ENCODE peak calls at places on chromosomes 1 and 21, in five cellular contexts. K, B, T, I and S are unnamed samples.

GRCh38 chr21:37267269-37268185 is at the start of gene VPS26C:
- DNase-seq in I (peak; percentile 100), K (peak; percentile 96), T (peak; percentile 98), B (peak; percentile 99), S (peak; percentile 100)

GRCh38 chr21:37422382-37422781 is 55.8 kb downstream of the DYRK1A start:
- DNase-seq in K (no peak), T (no peak), I (no peak), B (no peak), S (no peak)

GRCh38 chr1:85496881-85497582 is 32.1 kb upstream of the DDAH1 start:
- DNase-seq in I (peak; percentile 33), B (no peak), T (no peak), K (no peak), S (no peak)

GRCh38 chr1:79594121-79594698 is 587.7 kb upstream of the ADGRL4 start:
- DNase-seq in T (no peak), K (no peak), B (no peak), I (no peak), S (no peak)

GRCh38 chr1:229759037-229759435 is 133.0 kb downstream of the URB2 start:
- DNase-seq in K (no peak), I (no peak), T (no peak), B (no peak), S (no peak)

GRCh38 chr1:233328661-233329498 is 1.4 kb downstream of the MAP3K21 start:
- DNase-seq in K (no peak), T (peak; percentile 36), B (no peak), I (no peak), S (peak; percentile 6)

GRCh38 chr1:66982561-66983285 is 57.9 kb downstream of the MIER1 start:
- DNase-seq in K (no peak), I (no peak), T (no peak), B (no peak), S (no peak)

GRCh38 chr21:15080504-15080903 is 15.7 kb upstream of the NRIP1 start:
- DNase-seq in I (no peak), B (no peak), K (no peak), T (no peak), S (no peak)

GRCh38 chr1:116290085-116290670 is 82.9 kb upstream of the ATP1A1 start:
- DNase-seq in B (no peak), K (no peak), T (no peak), I (no peak), S (no peak)

GRCh38 chr1:8745749-8746390 is 71.6 kb downstream of the RERE start:
- DNase-seq in K (no peak), T (no peak), I (no peak), B (no peak), S (no peak)

GRCh38 chr1:70714149-70714548 is 303.1 kb downstream of the CTH start:
- DNase-seq in T (no peak), B (no peak), K (no peak), I (no peak), S (no peak)
- H3K4me3 ChIP-seq in T (no peak overlapping the region), B (no peak overlapping the region), K (no peak overlapping the region), I (no peak overlapping the region), S (no peak overlapping the region)

GRCh38 chr1:92834617-92835016 is 2.8 kb downstream of the RPL5 start:
- DNase-seq in T (no peak), I (no peak), K (no peak), B (no peak), S (no peak)
- H3K4me3 ChIP-seq in T (peak overlapping the region; percentile 96), I (no peak overlapping the region), K (no peak overlapping the region), B (peak overlapping the region; percentile 97), S (peak overlapping the region; percentile 99)

DNA sequence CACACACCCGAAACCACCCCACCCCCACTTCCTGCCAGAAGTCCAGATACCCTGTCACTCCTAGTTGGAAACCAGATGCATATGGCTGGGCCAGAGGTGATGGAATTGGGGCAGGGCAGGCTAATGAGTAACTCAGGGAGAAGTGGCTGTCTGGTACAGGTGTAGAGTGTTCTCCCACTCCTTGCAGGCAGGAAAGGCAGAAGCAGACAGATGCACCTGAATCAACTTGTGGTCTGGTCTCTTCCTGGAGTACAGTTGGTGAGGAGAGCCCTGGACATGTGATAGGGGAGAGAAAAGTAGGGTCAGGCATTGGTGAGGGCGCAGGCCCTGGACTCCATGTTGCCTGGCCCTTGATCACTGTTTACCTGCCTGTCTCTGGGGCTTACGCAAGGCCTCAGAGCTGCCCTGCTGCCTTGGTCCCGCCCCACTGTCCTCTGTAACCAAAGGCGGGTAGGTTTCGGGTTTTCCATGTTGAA is 2.5 kb downstream of the CGN start:
- DNase-seq in I (no peak), B (no peak), T (no peak), K (no peak), S (no peak)
- H3K4me3 ChIP-seq in I (no peak overlapping the region), B (no peak overlapping the region), T (no peak overlapping the region), K (no peak overlapping the region), S (no peak overlapping the region)

GRCh38 chr1:26832249-26832960 is 5.9 kb downstream of the ZDHHC18 start:
- DNase-seq in B (no peak), K (no peak), T (no peak), I (no peak), S (no peak)
- H3K4me3 ChIP-seq in B (peak overlapping the region; percentile 46), K (no peak overlapping the region), T (no peak overlapping the region), I (no peak overlapping the region), S (no peak overlapping the region)

DNA sequence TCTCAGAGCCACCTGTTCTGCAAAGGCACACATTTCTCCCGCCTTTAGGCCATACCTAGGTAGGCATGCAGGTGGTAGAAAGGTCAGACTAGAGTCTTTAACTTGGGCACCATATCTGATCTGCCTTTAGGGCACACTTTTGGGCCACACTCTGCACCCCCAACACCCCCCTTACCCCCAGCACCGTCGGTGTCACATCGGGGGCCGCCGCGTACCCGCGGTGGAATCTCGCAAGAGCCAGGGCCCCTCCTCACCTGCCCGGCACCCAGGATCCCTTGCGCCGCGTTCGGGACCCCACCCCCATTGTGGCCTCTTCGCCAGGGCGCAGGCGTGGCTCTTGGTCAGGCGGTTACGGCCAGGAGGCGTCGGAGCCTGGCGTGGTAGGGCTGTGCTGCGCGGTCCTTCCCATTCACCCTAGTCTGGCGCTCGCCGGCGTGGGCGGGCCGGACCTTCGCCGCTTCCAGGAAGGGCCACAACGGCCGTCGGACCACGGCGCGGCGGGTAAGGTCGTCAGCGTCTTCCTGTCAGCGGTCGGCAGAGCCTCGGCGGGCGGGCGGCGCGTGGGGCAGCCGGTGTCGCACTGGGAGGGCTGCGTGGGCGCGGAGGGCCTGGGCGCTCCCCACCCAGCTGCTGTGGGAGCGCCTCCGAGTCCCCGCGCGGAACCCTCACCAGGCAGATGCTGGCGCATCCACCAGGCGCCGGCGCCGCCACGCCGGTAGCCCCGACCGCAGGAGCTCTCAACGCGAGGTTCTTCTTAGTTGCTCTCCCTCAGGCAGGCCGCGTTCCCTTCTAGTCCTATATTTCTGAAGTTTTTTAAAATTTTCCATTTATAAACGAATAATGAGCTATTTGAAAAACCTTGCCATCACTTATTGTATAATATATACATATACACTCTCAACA is at the start of gene DNAH14:
- DNase-seq in T (peak; percentile 89), K (no peak), I (peak; percentile 76), B (no peak), S (peak; percentile 77)
- H3K4me3 ChIP-seq in T (peak within 1 kb of the TSS; percentile 59), K (peak within 1 kb of the TSS; percentile 40), I (peak within 1 kb of the TSS; percentile 68), B (no peak within 1 kb of the TSS), S (peak within 1 kb of the TSS; percentile 46)

GRCh38 chr1:6180215-6180577 is at the start of gene CHD5:
- DNase-seq in K (no peak), B (no peak), I (no peak), T (no peak), S (no peak)
- H3K4me3 ChIP-seq in K (peak within 1 kb of the TSS; percentile 51), B (no peak within 1 kb of the TSS), I (peak within 1 kb of the TSS; percentile 5), T (peak within 1 kb of the TSS; percentile 52), S (no peak within 1 kb of the TSS)

DNA sequence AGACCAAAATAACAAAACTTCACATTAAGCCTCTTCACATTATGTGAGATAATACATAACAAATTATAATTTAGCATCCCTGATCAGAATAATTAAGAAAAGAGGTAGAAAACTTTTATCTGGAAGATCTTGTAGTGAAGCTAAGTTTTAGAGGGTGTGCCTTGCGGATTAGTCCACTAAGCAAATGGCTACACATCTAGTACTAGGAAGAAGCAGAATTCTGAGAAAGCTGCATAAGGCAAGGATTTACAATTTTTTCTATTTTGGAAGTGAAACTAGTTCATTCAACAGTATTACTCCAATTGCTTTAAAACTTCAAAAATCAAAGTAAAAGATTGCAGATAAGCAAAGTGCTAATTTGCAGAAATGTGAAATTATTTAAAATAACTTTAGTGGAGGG is 3.5 kb downstream of the YOD1 start:
- DNase-seq in B (no peak), I (no peak), T (no peak), K (no peak), S (no peak)
- H3K4me3 ChIP-seq in B (no peak overlapping the region), I (no peak overlapping the region), T (no peak overlapping the region), K (peak overlapping the region; percentile 21), S (no peak overlapping the region)

DNA sequence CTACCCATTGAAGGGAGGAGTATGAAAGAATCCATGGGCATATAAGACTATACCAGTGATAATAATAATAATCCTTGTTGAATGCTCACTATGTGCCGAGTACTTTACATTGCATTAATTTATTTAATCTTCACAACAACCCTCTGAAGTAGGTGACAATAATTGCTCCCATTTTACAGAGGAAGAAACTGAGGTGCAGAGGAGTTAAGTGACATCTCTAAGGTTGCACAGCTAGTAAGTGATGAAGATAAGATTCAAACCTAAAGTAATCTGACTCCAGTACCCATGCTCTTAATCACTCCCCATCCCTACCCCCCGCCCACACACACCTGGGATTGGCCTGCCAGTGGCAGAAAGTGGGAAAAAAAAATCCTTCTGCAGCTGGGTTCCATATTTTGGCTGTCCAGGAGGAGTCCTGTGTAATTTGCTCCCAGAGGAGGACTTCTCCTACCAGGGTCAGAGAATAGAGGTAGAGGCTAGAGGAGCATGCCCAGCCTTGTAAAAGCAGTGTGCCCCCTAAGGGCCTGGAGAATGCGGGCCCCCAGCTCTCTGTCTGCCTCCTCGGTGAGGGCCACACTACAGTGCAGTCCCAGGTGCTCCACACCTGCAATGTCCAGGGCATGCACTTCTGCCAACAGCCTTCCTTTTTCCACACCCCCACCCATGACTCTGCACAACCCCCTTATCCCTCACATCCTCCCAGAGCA is 57.8 kb downstream of the TMEM53 start:
- DNase-seq in B (no peak), K (no peak), I (no peak), T (no peak), S (no peak)
- H3K4me3 ChIP-seq in B (no peak overlapping the region), K (no peak overlapping the region), I (no peak overlapping the region), T (no peak overlapping the region), S (no peak overlapping the region)

GRCh38 chr21:45074048-45074817 is at the start of gene ADARB1:
- DNase-seq in T (peak; percentile 51), K (no peak), I (peak; percentile 61), B (no peak), S (peak; percentile 69)
- H3K4me3 ChIP-seq in T (peak within 1 kb of the TSS; percentile 98), K (peak within 1 kb of the TSS; percentile 71), I (peak within 1 kb of the TSS; percentile 85), B (peak within 1 kb of the TSS; percentile 80), S (peak within 1 kb of the TSS; percentile 61)

GRCh38 chr1:175152006-175152652 is 40.4 kb downstream of the KIAA0040 start:
- DNase-seq in B (no peak), I (peak; percentile 59), K (peak; percentile 60), T (peak; percentile 38), S (peak; percentile 73)
- H3K4me3 ChIP-seq in B (no peak overlapping the region), I (no peak overlapping the region), K (no peak overlapping the region), T (no peak overlapping the region), S (no peak overlapping the region)